ENCODE peak calls at places on chromosome 20, in seven cellular contexts. G is T follicular helper cell; I is GM18507; C is stimulated activated CD4-positive, alpha-beta T cell treated with anti-CD3 and anti-CD28 coated beads, Interleukin-1b, Interleukin-23, amount 100 ng/mL, for 1 hour; K is NCI-H1092; H is stimulated activated CD8-positive, alpha-beta memory T cell treated with anti-CD3 and anti-CD28 coated beads, Interleukin-15, amount 100 ng/mL, for 4 hours; E is skeletal muscle cell. M is an unnamed sample.
A peak's percentile ranks its signal among the peaks of the same experiment; 100 is the strongest.

GRCh38 chr20:13017235-13017634 is 8.5 kb downstream of the SPTLC3 start:
- DNase-seq in G (no peak), I (no peak), C (no peak), K (no peak), H (no peak), E (no peak), M (no peak)

GRCh38 chr20:33005132-33005566 is 916 bp upstream of the SUN5 start:
- DNase-seq in G (no peak), I (peak; percentile 17), C (no peak), K (no peak), H (no peak), E (no peak), M (no peak)

GRCh38 chr20:4666001-4666470 is 55.7 kb upstream of the PRND start:
- DNase-seq in G (peak; percentile 29), I (no peak), C (no peak), K (no peak), H (peak; percentile 41), E (peak; percentile 34), M (no peak)

GRCh38 chr20:63619086-63619485 is 7.8 kb downstream of the GMEB2 start:
- DNase-seq in G (no peak), I (no peak), C (no peak), K (no peak), H (no peak), E (no peak), M (no peak)

GRCh38 chr20:45782890-45783289 is 8.8 kb downstream of the WFDC3 start:
- DNase-seq in G (no peak), I (no peak), C (no peak), K (no peak), H (no peak), E (no peak), M (no peak)

GRCh38 chr20:59920944-59921343 is 12.5 kb downstream of the SYCP2 start:
- DNase-seq in G (no peak), I (no peak), C (no peak), K (no peak), H (no peak), E (no peak), M (no peak)

GRCh38 chr20:3470208-3470626 is 601 bp upstream of the ATRN start:
- DNase-seq in G (no peak), I (no peak), C (no peak), K (no peak), H (no peak), E (no peak), M (no peak)

GRCh38 chr20:20253039-20253743 is 114.7 kb upstream of the INSM1 start:
- DNase-seq in G (no peak), I (no peak), C (no peak), K (no peak), H (no peak), E (no peak), M (no peak)

GRCh38 chr20:44850272-44850671 is 35.2 kb upstream of the YWHAB start:
- DNase-seq in G (no peak), I (no peak), C (no peak), K (no peak), H (no peak), E (no peak), M (no peak)

M was measured in NCI-H187.